ENCODE peak calls at places on chromosomes 3 and 15, in five cellular contexts. V, C, A, W and T are unnamed samples.

GRCh38 chr15:101049856-101050646 is 130.9 kb downstream of the LRRK1 start:
- DNase-seq in V (peak; percentile 4), C (no peak), A (no peak), W (no peak), T (no peak)

GRCh38 chr3:42088803-42089520 is 2.2 kb upstream of the TRAK1 start:
- DNase-seq in V (no peak), C (no peak), A (no peak), W (no peak), T (no peak)

GRCh38 chr15:41597787-41598186 is 38.8 kb downstream of the TYRO3 start:
- DNase-seq in V (no peak), C (no peak), A (no peak), W (no peak), T (no peak)

GRCh38 chr3:23644741-23645140 is 161.0 kb upstream of the UBE2E1 start:
- DNase-seq in V (no peak), C (no peak), A (no peak), W (no peak), T (no peak)

GRCh38 chr3:42684632-42685362 is 540 bp upstream of the KLHL40 start:
- DNase-seq in V (no peak), C (no peak), A (no peak), W (no peak), T (no peak)

GRCh38 chr3:73868688-73869315 is 244.1 kb upstream of the PDZRN3 start:
- DNase-seq in V (peak; percentile 16), C (peak; percentile 51), A (peak; percentile 38), W (peak; percentile 5), T (peak; percentile 30)

GRCh38 chr3:104102386-104102785 is 1264.3 kb upstream of the ALCAM start:
- DNase-seq in V (no peak), C (peak; percentile 62), A (peak; percentile 55), W (peak; percentile 4), T (no peak)

GRCh38 chr3:84825817-84826216 is 133.0 kb upstream of the CADM2 start:
- DNase-seq in V (no peak), C (no peak), A (no peak), W (no peak), T (no peak)

GRCh38 chr3:13009132-13009945 is 63.9 kb downstream of the IQSEC1 start:
- DNase-seq in V (no peak), C (no peak), A (no peak), W (no peak), T (no peak)

GRCh38 chr3:190718691-190719090 is 143.8 kb downstream of the GMNC start:
- DNase-seq in V (no peak), C (peak; percentile 29), A (peak; percentile 89), W (peak; percentile 75), T (no peak)

DNA sequence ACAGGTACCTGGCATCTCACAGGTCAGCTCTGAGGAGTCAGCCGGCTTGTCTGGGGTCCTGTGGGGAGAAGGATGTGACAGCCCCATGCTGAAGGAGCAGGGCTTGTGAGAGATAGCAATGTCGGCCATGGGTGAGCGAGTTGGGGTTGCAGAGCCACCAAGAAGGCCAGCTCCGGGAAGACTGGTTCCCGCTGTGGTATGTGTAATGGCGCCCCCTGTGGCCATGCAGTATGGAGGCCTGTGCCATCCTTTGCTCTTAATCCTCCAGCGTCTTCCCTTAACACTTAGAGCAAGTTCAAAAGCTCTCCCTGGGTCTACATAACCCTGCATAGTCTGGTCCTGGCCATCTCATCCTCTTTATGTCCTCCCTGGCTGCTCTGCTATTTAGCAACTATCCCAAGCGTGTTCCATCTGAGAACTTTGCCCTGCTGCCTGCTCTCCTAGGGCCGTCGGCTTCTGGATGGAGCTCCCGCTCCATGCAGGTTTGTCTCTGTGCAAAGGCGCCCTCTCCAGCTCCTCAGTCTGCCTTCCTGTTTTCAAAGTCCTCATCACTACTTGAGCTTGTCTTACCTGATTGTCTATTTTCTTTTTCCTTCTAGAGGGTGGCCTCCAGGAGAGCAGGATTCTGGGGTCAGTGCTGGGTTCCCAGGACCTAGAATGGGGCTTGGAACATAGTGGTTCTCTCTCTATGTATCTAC is 40.8 kb upstream of the IQCF6 start:
- DNase-seq in V (peak; percentile 18), C (no peak), A (no peak), W (no peak), T (no peak)
- TF ChIP-seq CTCF in V (peak; percentile 53), C (peak; percentile 20), A (no peak), W (peak; percentile 10), T (peak; percentile 30)

GRCh38 chr15:34773013-34773412 is 18.2 kb upstream of the GJD2 start:
- DNase-seq in V (no peak), C (no peak), A (no peak), W (no peak), T (no peak)

GRCh38 chr15:34780725-34781124 is 14.6 kb downstream of the ACTC1 start:
- DNase-seq in V (no peak), C (no peak), A (no peak), W (no peak), T (no peak)

GRCh38 chr15:34772312-34772711 is 17.5 kb upstream of the GJD2 start:
- DNase-seq in V (no peak), C (no peak), A (no peak), W (no peak), T (no peak)

GRCh38 chr15:34773916-34774315 is 19.1 kb upstream of the GJD2 start:
- DNase-seq in V (no peak), C (no peak), A (no peak), W (no peak), T (no peak)

GRCh38 chr15:34776706-34777105 is 18.6 kb downstream of the ACTC1 start:
- DNase-seq in V (no peak), C (no peak), A (no peak), W (no peak), T (no peak)
- TF ChIP-seq CTCF in V (no peak), C (no peak), A (no peak), W (no peak), T (no peak)

GRCh38 chr3:44890258-44890657 is 15.8 kb downstream of the TGM4 start:
- DNase-seq in V (no peak), C (no peak), A (peak; percentile 31), W (no peak), T (no peak)
- TF ChIP-seq CTCF in V (no peak), C (no peak), A (no peak), W (no peak), T (no peak)

DNA sequence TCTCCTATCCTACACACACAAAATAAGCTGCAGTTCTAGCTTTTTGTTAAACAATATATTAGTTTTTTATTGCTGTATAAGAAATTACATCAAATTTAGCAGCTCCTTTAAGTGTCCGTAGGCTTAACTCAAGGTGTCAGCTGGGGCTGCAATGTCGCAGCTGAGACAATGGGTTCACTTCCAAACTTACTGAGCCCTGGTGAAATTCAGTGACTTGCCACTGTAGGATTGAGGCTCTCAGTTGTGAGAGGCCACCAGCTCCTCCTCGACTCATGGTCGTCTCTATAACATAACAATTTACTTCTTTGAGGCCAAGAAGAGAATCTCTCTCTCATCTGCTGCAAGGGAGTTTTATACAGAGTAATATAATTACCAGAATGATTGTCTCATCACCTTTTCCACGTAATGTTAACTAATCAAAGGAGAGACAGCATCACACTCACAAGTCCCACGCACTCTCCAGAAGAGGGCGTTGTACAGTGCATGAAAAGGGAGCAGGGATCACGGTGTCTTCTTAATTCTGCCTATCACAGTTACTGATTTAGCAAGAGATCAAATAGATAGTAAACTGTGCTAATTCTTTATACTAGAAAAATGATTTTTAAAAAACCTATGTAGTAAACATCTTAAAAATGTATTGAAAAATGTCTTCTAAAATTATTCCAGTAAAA is 735.6 kb upstream of the GBE1 start:
- DNase-seq in V (no peak), C (no peak), A (no peak), W (no peak), T (peak; percentile 18)
- TF ChIP-seq CTCF in V (peak; percentile 55), C (no peak), A (no peak), W (no peak), T (peak; percentile 32)

GRCh38 chr3:11530153-11530721 is 113.5 kb downstream of the VGLL4 start:
- DNase-seq in V (no peak), C (peak; percentile 95), A (peak; percentile 98), W (peak; percentile 97), T (no peak)
- TF ChIP-seq CTCF in V (no peak), C (peak; percentile 27), A (peak; percentile 42), W (peak; percentile 43), T (no peak)

GRCh38 chr3:50626406-50626805 is 9.5 kb downstream of the MAPKAPK3 start:
- DNase-seq in V (no peak), C (no peak), A (no peak), W (no peak), T (no peak)

GRCh38 chr3:50628601-50629000 is 11.7 kb downstream of the MAPKAPK3 start:
- DNase-seq in V (no peak), C (no peak), A (no peak), W (no peak), T (no peak)

GRCh38 chr3:50625879-50626182 is 8.9 kb downstream of the MAPKAPK3 start:
- DNase-seq in V (no peak), C (no peak), A (no peak), W (no peak), T (no peak)

GRCh38 chr3:50625131-50625878 is 8.4 kb downstream of the MAPKAPK3 start:
- DNase-seq in V (no peak), C (no peak), A (no peak), W (no peak), T (peak; percentile 41)

GRCh38 chr3:50627407-50628051 is 10.6 kb downstream of the MAPKAPK3 start:
- DNase-seq in V (no peak), C (peak; percentile 40), A (peak; percentile 69), W (no peak), T (no peak)
- TF ChIP-seq CTCF in V (no peak), C (peak; percentile 41), A (peak; percentile 45), W (peak; percentile 66), T (no peak)

GRCh38 chr15:51621917-51622268 is 678 bp downstream of the DMXL2 start:
- DNase-seq in V (peak; percentile 27), C (peak; percentile 64), A (peak; percentile 57), W (no peak), T (no peak)
- TF ChIP-seq CTCF in V (no peak), C (peak; percentile 26), A (peak; percentile 3), W (peak; percentile 31), T (peak; percentile 13)

GRCh38 chr15:77121599-77121998 is 50.7 kb upstream of the TSPAN3 start:
- DNase-seq in V (no peak), C (no peak), A (no peak), W (no peak), T (no peak)

GRCh38 chr15:77122576-77122975 is 51.7 kb upstream of the TSPAN3 start:
- DNase-seq in V (no peak), C (no peak), A (no peak), W (no peak), T (no peak)

GRCh38 chr15:77120576-77120975 is 49.7 kb upstream of the TSPAN3 start:
- DNase-seq in V (no peak), C (no peak), A (no peak), W (no peak), T (no peak)

GRCh38 chr15:77115179-77115578 is 44.3 kb upstream of the TSPAN3 start:
- DNase-seq in V (no peak), C (no peak), A (no peak), W (no peak), T (no peak)

DNA sequence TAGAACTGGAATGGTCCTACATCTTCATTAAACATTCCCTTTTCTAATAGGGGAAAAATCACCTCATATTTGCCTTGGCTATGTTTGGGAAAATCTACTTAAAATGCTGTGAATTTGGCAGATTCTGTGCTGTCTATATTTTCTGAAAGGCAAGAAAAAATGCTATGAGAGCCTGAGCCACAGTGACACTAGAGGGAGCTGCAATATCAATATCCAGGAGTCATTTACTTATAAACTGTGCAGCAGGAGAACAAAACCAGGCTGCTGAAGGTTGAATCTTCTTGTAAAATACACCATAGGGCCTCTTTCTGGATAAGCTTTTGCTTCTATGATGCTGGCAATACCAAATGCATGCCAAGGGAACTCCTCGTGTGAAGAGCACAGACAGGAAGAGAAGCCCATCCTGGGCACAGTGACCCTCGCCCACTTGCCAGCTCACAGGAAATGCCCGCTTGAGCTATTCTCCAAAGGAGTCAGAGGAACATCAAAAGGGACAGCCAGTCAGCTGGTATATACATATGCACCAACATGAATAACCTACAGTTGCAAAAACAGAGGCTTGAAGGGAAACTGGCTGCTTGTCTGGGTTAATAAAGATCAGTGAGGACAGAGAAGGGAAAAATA is 48.0 kb upstream of the TSPAN3 start:
- DNase-seq in V (no peak), C (peak; percentile 89), A (peak; percentile 80), W (peak; percentile 52), T (no peak)
- TF ChIP-seq CTCF in V (peak; percentile 87), C (peak; percentile 66), A (peak; percentile 95), W (peak; percentile 75), T (peak; percentile 93)